ENCODE peak calls at places on chromosomes 12 and 14, in nine cellular contexts. F is thyroid gland, H is hepatocyte, K is osteoblast, P is NT2/D1, O is left ventricle myocardium inferior, R is PC-3, D is PC-9, Z is heart right ventricle. M is an unnamed sample.

GRCh38 chr12:6374028-6374780 is 1.2 kb downstream of the SCNN1A start:
- DNase-seq in F (peak; percentile 56), H (no peak), K (peak; percentile 30), P (no peak), O (no peak), R (no peak), D (no peak), Z (no peak), M (peak; percentile 44)

GRCh38 chr12:93742086-93742934 is 65.1 kb downstream of the CRADD start:
- DNase-seq in F (peak; percentile 82), H (peak; percentile 86), K (peak; percentile 93), P (peak; percentile 96), O (peak; percentile 75), R (peak; percentile 76), D (peak; percentile 73), Z (peak; percentile 75), M (peak; percentile 84)

GRCh38 chr14:62914025-62914424 is 131.2 kb downstream of the KCNH5 start:
- DNase-seq in F (no peak), H (no peak), K (no peak), P (no peak), O (no peak), R (no peak), D (no peak), Z (no peak), M (no peak)

GRCh38 chr12:121175383-121176119 is 34.4 kb upstream of the P2RX4 start:
- DNase-seq in F (no peak), H (peak; percentile 25), K (peak; percentile 52), P (no peak), O (no peak), R (no peak), D (no peak), Z (no peak), M (peak; percentile 54)

GRCh38 chr12:15670756-15671155 is 118.4 kb downstream of the EPS8 start:
- DNase-seq in F (no peak), H (no peak), K (no peak), P (no peak), O (no peak), R (no peak), D (no peak), Z (no peak), M (no peak)

GRCh38 chr12:54759751-54760150 is 94.6 kb upstream of the MUCL1 start:
- DNase-seq in F (peak; percentile 28), H (peak; percentile 35), K (peak; percentile 52), P (peak; percentile 63), O (no peak), R (peak; percentile 73), D (no peak), Z (no peak), M (no peak)

GRCh38 chr12:119803391-119803791 is 73.7 kb downstream of the CIT start:
- DNase-seq in F (peak; percentile 5), H (peak; percentile 73), K (no peak), P (peak; percentile 28), O (no peak), R (no peak), D (no peak), Z (no peak), M (no peak)

GRCh38 chr14:103741876-103742275 is 26.3 kb downstream of the ZFYVE21 start:
- DNase-seq in F (no peak), H (peak; percentile 3), K (no peak), P (no peak), O (no peak), R (no peak), D (no peak), Z (no peak), M (peak; percentile 45)

GRCh38 chr14:69685217-69685616 is 73.8 kb downstream of the SUSD6 start:
- DNase-seq in F (no peak), H (no peak), K (no peak), P (no peak), O (no peak), R (peak; percentile 77), D (no peak), Z (no peak), M (no peak)

GRCh38 chr14:83575301-83575700 is 1954.6 kb upstream of the FLRT2 start:
- DNase-seq in F (no peak), H (no peak), K (no peak), P (no peak), O (no peak), R (no peak), D (no peak), Z (no peak), M (no peak)

GRCh38 chr12:22971771-22972191 is 346.8 kb downstream of the ETNK1 start:
- DNase-seq in F (no peak), H (no peak), K (no peak), P (no peak), O (no peak), R (no peak), D (no peak), Z (no peak), M (no peak)

GRCh38 chr12:122917508-122918227 is 21.7 kb upstream of the VPS37B start:
- DNase-seq in F (peak; percentile 84), H (peak; percentile 84), K (no peak), P (no peak), O (peak; percentile 56), R (peak; percentile 93), D (peak; percentile 93), Z (peak; percentile 53), M (peak; percentile 63)

GRCh38 chr14:58690801-58691516 is 53.2 kb downstream of the DACT1 start:
- DNase-seq in F (peak; percentile 68), H (no peak), K (no peak), P (no peak), O (no peak), R (no peak), D (no peak), Z (no peak), M (no peak)

GRCh38 chr12:1797011-1797901 is 23.1 kb upstream of the LRTM2 start:
- DNase-seq in F (peak; percentile 49), H (no peak), K (no peak), P (no peak), O (peak; percentile 72), R (no peak), D (no peak), Z (peak; percentile 77), M (peak; percentile 88)

GRCh38 chr12:120265483-120266179 is at the start of gene PXN:
- DNase-seq in F (peak; percentile 88), H (peak; percentile 94), K (peak; percentile 97), P (peak; percentile 72), O (peak; percentile 89), R (peak; percentile 89), D (peak; percentile 52), Z (peak; percentile 94), M (peak; percentile 91)

GRCh38 chr12:107749094-107749493 is 11.8 kb downstream of the PRDM4 start:
- DNase-seq in F (no peak), H (no peak), K (peak; percentile 38), P (no peak), O (no peak), R (peak; percentile 66), D (no peak), Z (no peak), M (no peak)

GRCh38 chr14:58923751-58924405 is 264.6 kb upstream of the DAAM1 start:
- DNase-seq in F (no peak), H (no peak), K (no peak), P (peak; percentile 23), O (no peak), R (no peak), D (no peak), Z (no peak), M (no peak)

GRCh38 chr14:85308531-85309300 is 221.2 kb upstream of the FLRT2 start:
- DNase-seq in F (no peak), H (no peak), K (no peak), P (no peak), O (no peak), R (no peak), D (no peak), Z (no peak), M (no peak)

GRCh38 chr12:53660064-53660463 is 15.8 kb downstream of the ATP5MC2 start:
- DNase-seq in F (no peak), H (no peak), K (no peak), P (no peak), O (no peak), R (no peak), D (no peak), Z (peak; percentile 32), M (no peak)

DNA sequence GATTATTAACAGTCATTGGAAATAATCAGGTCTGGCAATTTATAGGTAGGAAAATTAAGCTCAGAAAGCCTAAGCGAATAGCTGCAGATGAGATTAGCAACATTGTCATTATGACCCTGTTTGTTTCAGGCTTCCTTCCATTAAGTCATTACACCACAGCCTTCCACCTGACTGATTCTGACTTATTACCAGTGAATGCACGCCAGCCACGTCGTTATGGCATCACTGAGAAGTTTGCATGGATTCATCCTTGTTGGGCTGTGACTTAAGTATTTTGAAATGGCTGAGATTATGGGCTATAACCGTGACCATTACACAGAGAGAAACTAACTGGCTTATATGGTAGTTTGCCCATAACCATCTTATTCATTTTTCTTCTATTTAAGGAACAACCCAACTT is 18.6 kb downstream of the RASSF8 start:
- DNase-seq in F (no peak), H (no peak), K (no peak), P (no peak), O (no peak), R (no peak), D (no peak), Z (no peak), M (no peak)
- H3K4me1 ChIP-seq in F (peaks cover 4% of the 10 kb centered on the region), H (peaks cover under 1% of the 10 kb centered on the region), K (peaks cover 27% of the 10 kb centered on the region), P (peaks cover 7% of the 10 kb centered on the region), O (peaks cover 70% of the 10 kb centered on the region), R (peaks cover 6% of the 10 kb centered on the region), D (no peaks in the 10 kb centered on the region), Z (peaks cover 34% of the 10 kb centered on the region), M (peaks cover 5% of the 10 kb centered on the region)

GRCh38 chr14:54785778-54786160 is 116.9 kb downstream of the GCH1 start:
- DNase-seq in F (no peak), H (no peak), K (no peak), P (no peak), O (no peak), R (no peak), D (no peak), Z (no peak), M (no peak)
- H3K36me3 ChIP-seq in F (peaks cover 3% of the 10 kb centered on the region), H (no peaks in the 10 kb centered on the region), K (peaks cover 45% of the 10 kb centered on the region), P (peaks cover 95% of the 10 kb centered on the region), O (peaks cover 77% of the 10 kb centered on the region), R (peaks cover 27% of the 10 kb centered on the region), D (no peaks in the 10 kb centered on the region), Z (no peaks in the 10 kb centered on the region), M (peaks cover 12% of the 10 kb centered on the region)

DNA sequence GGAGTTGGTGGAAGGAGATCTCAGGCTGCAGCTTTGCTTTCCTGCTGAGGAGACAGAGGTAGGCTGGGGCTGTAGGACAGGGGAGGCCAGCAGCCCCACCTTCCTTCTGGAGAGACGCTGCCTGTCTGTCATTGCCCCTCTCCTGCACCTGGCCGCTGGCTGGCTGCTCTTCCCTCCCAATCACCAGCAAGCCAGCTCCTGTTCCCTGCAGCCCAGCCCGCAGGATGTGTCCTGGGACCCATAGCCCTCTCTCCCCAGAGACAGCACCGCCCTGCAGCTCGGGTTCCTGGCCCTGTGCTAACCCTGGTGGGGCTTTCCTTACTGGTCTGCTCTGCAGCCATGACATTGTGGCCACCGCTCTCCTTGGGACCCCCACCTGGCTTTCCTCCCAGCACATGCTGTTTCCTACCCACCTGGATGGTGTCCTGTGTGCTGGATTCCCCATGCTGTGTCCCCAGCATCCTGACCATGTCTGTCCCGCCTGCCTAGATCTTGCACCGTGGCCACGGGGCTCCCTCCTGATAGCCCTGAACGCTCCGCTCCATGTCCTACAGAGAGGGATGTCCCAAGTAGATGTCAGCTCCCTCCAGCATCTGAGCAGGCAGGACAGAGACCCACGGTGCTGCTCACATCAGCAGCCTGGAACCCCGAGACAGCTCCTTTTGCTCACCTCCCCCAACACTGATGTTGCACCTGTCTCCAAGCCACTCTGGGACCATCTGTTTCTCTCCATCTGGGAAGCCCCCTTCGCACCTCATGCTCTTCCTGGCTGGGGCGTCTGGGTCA is 1.2 kb upstream of the MTA1 start:
- DNase-seq in F (no peak), H (no peak), K (peak; percentile 86), P (no peak), O (no peak), R (no peak), D (no peak), Z (no peak), M (no peak)
- H3K27me3 ChIP-seq in F (no peaks in the 10 kb centered on the region), H (no peaks in the 10 kb centered on the region), K (no peaks in the 10 kb centered on the region), P (peaks cover 9% of the 10 kb centered on the region), O (no peaks in the 10 kb centered on the region), R (no peaks in the 10 kb centered on the region), D (peaks cover 9% of the 10 kb centered on the region), Z (no peaks in the 10 kb centered on the region), M (no peaks in the 10 kb centered on the region)

GRCh38 chr14:60215127-60215444 is 33.9 kb upstream of the PPM1A start:
- DNase-seq in F (no peak), H (no peak), K (no peak), P (no peak), O (no peak), R (no peak), D (no peak), Z (no peak), M (no peak)
- H3K4me1 ChIP-seq in F (no peaks in the 10 kb centered on the region), H (no peaks in the 10 kb centered on the region), K (no peaks in the 10 kb centered on the region), P (no peaks in the 10 kb centered on the region), O (peaks cover 22% of the 10 kb centered on the region), R (no peaks in the 10 kb centered on the region), D (no peaks in the 10 kb centered on the region), Z (no peaks in the 10 kb centered on the region), M (no peaks in the 10 kb centered on the region)